ENCODE peak calls at places on chromosomes 5 and 9, in six cellular contexts. S is SW480; I is stimulated activated CD4-positive, alpha-beta T cell treated with anti-CD3 and anti-CD28 coated beads, Interleukin-4, amount 100 ng/mL, for 4 hours; L is T-helper 2 cell; Z is NAMALWA; E is stimulated activated CD8-positive, alpha-beta memory T cell treated with anti-CD3 and anti-CD28 coated beads, Interleukin-7, amount 100 ng/mL, for 24 hours. K is an unnamed sample.

GRCh38 chr9:129242191-129242953 is 64.3 kb upstream of the IER5L start:
- DNase-seq in I (no peak), Z (no peak), S (no peak), E (no peak), L (no peak), K (no peak)

GRCh38 chr9:32918628-32919027 is 82.8 kb downstream of the APTX start:
- DNase-seq in S (no peak), L (no peak), I (no peak), E (no peak), Z (no peak), K (no peak)

GRCh38 chr5:40381676-40382363 is 297.9 kb upstream of the PTGER4 start:
- DNase-seq in L (no peak), Z (no peak), I (no peak), S (no peak), E (no peak), K (no peak)

GRCh38 chr9:114382951-114383865 is 4.6 kb downstream of the AKNA start:
- DNase-seq in Z (no peak), L (peak), E (peak), I (peak), S (no peak), K (peak)

GRCh38 chr5:81140942-81141341 is 92.2 kb upstream of the CKMT2 start:
- DNase-seq in Z (no peak), L (no peak), I (no peak), S (no peak), E (no peak), K (no peak)

GRCh38 chr5:138504799-138505198 is 38.2 kb downstream of the ETF1 start:
- DNase-seq in Z (no peak), L (no peak), S (no peak), E (no peak), I (no peak), K (no peak)

GRCh38 chr5:131221888-131222287 is 42.0 kb upstream of the CDC42SE2 start:
- DNase-seq in S (no peak), L (no peak), I (no peak), E (no peak), Z (no peak), K (no peak)

GRCh38 chr5:77156379-77156778 is 54.1 kb upstream of the PDE8B start:
- DNase-seq in E (no peak), L (no peak), I (no peak), S (no peak), Z (no peak), K (no peak)

GRCh38 chr5:43190755-43191603 is 1.0 kb upstream of the NIM1K start:
- DNase-seq in L (no peak), E (no peak), Z (no peak), S (no peak), I (no peak), K (no peak)

GRCh38 chr5:143606043-143606752 is 202.7 kb upstream of the NR3C1 start:
- DNase-seq in L (no peak), I (no peak), E (no peak), Z (no peak), S (no peak), K (no peak)

GRCh38 chr9:37511006-37511714 is 25.4 kb downstream of the POLR1E start:
- DNase-seq in Z (peak), E (no peak), L (no peak), I (no peak), S (no peak), K (no peak)

GRCh38 chr9:126681336-126681735 is 67.6 kb downstream of the LMX1B start:
- DNase-seq in E (no peak), L (no peak), Z (no peak), S (no peak), I (no peak), K (no peak)

GRCh38 chr5:154714271-154714986 is 40.7 kb upstream of the LARP1 start:
- DNase-seq in L (no peak), E (no peak), Z (peak), S (peak), I (no peak), K (no peak)

GRCh38 chr5:137176126-137176525 is 323.0 kb downstream of the SPOCK1 start:
- DNase-seq in E (no peak), I (no peak), L (no peak), S (no peak), Z (no peak), K (no peak)

GRCh38 chr9:104494808-104495207 is 9.3 kb upstream of the OR13F1 start:
- DNase-seq in S (peak), E (no peak), I (no peak), Z (peak), L (no peak), K (no peak)

GRCh38 chr9:33785914-33786313 is 9.4 kb upstream of the PRSS3 start:
- DNase-seq in E (no peak), Z (peak), S (no peak), I (no peak), L (no peak), K (no peak)

GRCh38 chr5:39661026-39661779 is 236.4 kb upstream of the DAB2 start:
- DNase-seq in Z (no peak), S (peak), I (no peak), E (no peak), L (no peak), K (no peak)

GRCh38 chr9:115540091-115540490 is 422.1 kb upstream of the TNC start:
- DNase-seq in S (no peak), Z (no peak), I (no peak), L (no peak), E (no peak), K (no peak)

GRCh38 chr5:57302164-57302563 is 128.3 kb downstream of the GPBP1 start:
- DNase-seq in Z (peak), I (peak), L (no peak), S (peak), E (peak), K (no peak)

GRCh38 chr5:122262107-122262506 is 49.9 kb upstream of the SNCAIP start:
- DNase-seq in I (no peak), Z (no peak), L (no peak), E (no peak), S (no peak), K (no peak)

GRCh38 chr5:1227669-1228068 is 2.5 kb downstream of the SLC6A18 start:
- DNase-seq in L (no peak), E (no peak), S (peak), I (no peak), Z (no peak), K (no peak)

GRCh38 chr5:143416411-143416810 is 12.9 kb upstream of the NR3C1 start:
- DNase-seq in E (no peak), I (no peak), L (no peak), S (no peak), Z (no peak), K (no peak)

GRCh38 chr9:80410106-80410505 is 838.3 kb downstream of the TLE4 start:
- DNase-seq in E (no peak), S (no peak), L (no peak), Z (no peak), I (no peak), K (no peak)

GRCh38 chr5:141437208-141437607 is 6.9 kb downstream of the PCDHGA12 start:
- DNase-seq in Z (no peak), I (no peak), E (no peak), L (no peak), S (no peak), K (no peak)

GRCh38 chr9:71681708-71682268 is 86.5 kb downstream of the CEMIP2 start:
- DNase-seq in L (no peak), S (peak), Z (no peak), I (no peak), E (no peak), K (no peak)

GRCh38 chr9:127194881-127195713 is 69.5 kb upstream of the GARNL3 start:
- DNase-seq in Z (no peak), L (no peak), E (no peak), I (no peak), S (peak), K (no peak)

GRCh38 chr9:127216888-127217217 is 47.7 kb upstream of the GARNL3 start:
- DNase-seq in Z (no peak), I (no peak), S (no peak), L (no peak), E (no peak), K (no peak)

GRCh38 chr9:126325779-126326178 is 850 bp upstream of the MVB12B start:
- DNase-seq in Z (no peak), S (no peak), E (no peak), L (no peak), I (no peak), K (no peak)

GRCh38 chr9:87194471-87194870 is 247.2 kb upstream of the GAS1 start:
- DNase-seq in L (no peak), Z (no peak), S (peak), I (no peak), E (no peak), K (no peak)

GRCh38 chr9:33469891-33470290 is 3.8 kb downstream of the NOL6 start:
- DNase-seq in I (no peak), S (no peak), L (no peak), Z (no peak), E (no peak), K (no peak)

GRCh38 chr9:5563886-5564285 is 53.6 kb downstream of the PDCD1LG2 start:
- DNase-seq in Z (no peak), I (no peak), L (no peak), S (no peak), E (no peak), K (no peak)

GRCh38 chr5:6520201-6520600 is 71.5 kb downstream of the UBE2QL1 start:
- DNase-seq in S (no peak), I (no peak), L (no peak), Z (no peak), E (no peak), K (no peak)

K was measured in activated B cell treated with CpG ODN at 0.5 μM for 24 hours.